ENCODE peak calls at places on chromosomes 2 and 18, in five cellular contexts. J is HCT116, X is IMR-90, P is OCI-LY7, S is neuronal stem cell. R is an unnamed sample.
A peak's percentile ranks its signal among the peaks of the same experiment; 100 is the strongest.

GRCh38 chr2:224565452-224566035 is 19.6 kb downstream of the CUL3 start:
- DNase-seq in X (no peak), P (no peak), J (no peak), S (no peak), R (no peak)

GRCh38 chr2:175233135-175233719 is 51.7 kb upstream of the ATP5MC3 start:
- DNase-seq in S (no peak), X (peak; percentile 89), J (no peak), P (no peak), R (no peak)

GRCh38 chr2:37085731-37086147 is 1.4 kb downstream of the GPATCH11 start:
- DNase-seq in S (no peak), X (peak; percentile 83), J (no peak), P (no peak), R (peak; percentile 66)

GRCh38 chr2:157868993-157869392 is 7.1 kb downstream of the ACVR1 start:
- DNase-seq in P (no peak), X (peak; percentile 28), S (no peak), J (no peak), R (no peak)

GRCh38 chr2:198968585-198968984 is 489.2 kb downstream of the SATB2 start:
- DNase-seq in P (no peak), X (no peak), J (no peak), S (no peak), R (no peak)

GRCh38 chr18:8801263-8801901 is 96.0 kb downstream of the MTCL1 start:
- DNase-seq in P (no peak), S (no peak), X (peak; percentile 98), J (no peak), R (peak; percentile 53)

GRCh38 chr2:167331636-167332232 is 443.5 kb downstream of the XIRP2 start:
- DNase-seq in X (no peak), J (no peak), S (peak; percentile 70), P (no peak), R (no peak)

GRCh38 chr18:74299746-74300145 is 8.0 kb upstream of the CYB5A start:
- DNase-seq in S (no peak), P (no peak), X (peak; percentile 38), J (no peak), R (no peak)

GRCh38 chr2:30688956-30689401 is 118.3 kb downstream of the CAPN13 start:
- DNase-seq in S (no peak), J (no peak), X (no peak), P (no peak), R (no peak)

GRCh38 chr2:2823061-2823753 is 492.1 kb upstream of the MYT1L start:
- DNase-seq in S (no peak), X (no peak), P (no peak), J (no peak), R (no peak)

GRCh38 chr18:53496028-53496427 is 728.4 kb downstream of the MBD2 start:
- DNase-seq in P (no peak), S (no peak), J (no peak), X (no peak), R (no peak)

GRCh38 chr2:61117534-61117933 is 44.5 kb upstream of the C2orf74 start:
- DNase-seq in J (no peak), P (no peak), X (peak; percentile 42), S (no peak), R (no peak)

GRCh38 chr2:20579866-20580265 is 71.0 kb downstream of the HS1BP3 start:
- DNase-seq in J (no peak), P (no peak), S (no peak), X (no peak), R (no peak)

GRCh38 chr2:38095996-38096861 is 20.3 kb upstream of the CYP1B1 start:
- DNase-seq in X (peak; percentile 58), P (no peak), S (no peak), J (no peak), R (no peak)

GRCh38 chr18:23069481-23069880 is 65.8 kb upstream of the CABLES1 start:
- DNase-seq in S (no peak), X (no peak), P (no peak), J (no peak), R (no peak)

GRCh38 chr2:222833410-222833809 is 27.4 kb upstream of the ACSL3 start:
- DNase-seq in S (no peak), X (no peak), P (no peak), J (no peak), R (no peak)

GRCh38 chr18:44803019-44803650 is 122.4 kb downstream of the SETBP1 start:
- DNase-seq in S (no peak), P (no peak), X (peak; percentile 53), J (no peak), R (no peak)

GRCh38 chr18:9092665-9093064 is 9.8 kb upstream of the NDUFV2 start:
- DNase-seq in X (no peak), J (no peak), P (no peak), S (no peak), R (peak; percentile 23)

GRCh38 chr2:85954192-85954900 is 65.6 kb upstream of the ST3GAL5 start:
- DNase-seq in J (no peak), X (no peak), S (no peak), P (no peak), R (no peak)

GRCh38 chr18:11989174-11989573 is 7.9 kb downstream of the IMPA2 start:
- DNase-seq in P (no peak), S (no peak), J (no peak), X (no peak), R (no peak)

GRCh38 chr2:74966893-74967292 is 8.4 kb downstream of the POLE4 start:
- DNase-seq in S (no peak), J (no peak), X (no peak), P (no peak), R (no peak)

GRCh38 chr18:22591231-22591630 is 173.5 kb upstream of the CTAGE1 start:
- DNase-seq in J (no peak), X (peak; percentile 62), P (no peak), S (no peak), R (no peak)

GRCh38 chr2:69034845-69035244 is 21.9 kb downstream of the ANTXR1 start:
- DNase-seq in S (no peak), X (no peak), P (no peak), J (no peak), R (no peak)

GRCh38 chr2:47251404-47251675 is 96.2 kb upstream of the STPG4 start:
- DNase-seq in X (no peak), J (no peak), S (no peak), P (no peak), R (no peak)

GRCh38 chr18:13296868-13297574 is 78.5 kb downstream of the LDLRAD4 start:
- DNase-seq in S (no peak), X (no peak), J (no peak), P (no peak), R (no peak)

GRCh38 chr18:13295894-13296293 is 77.3 kb downstream of the LDLRAD4 start:
- DNase-seq in J (no peak), X (no peak), S (no peak), P (no peak), R (no peak)

GRCh38 chr18:13300029-13300428 is 81.5 kb downstream of the LDLRAD4 start:
- DNase-seq in S (no peak), X (no peak), P (no peak), J (no peak), R (no peak)

GRCh38 chr18:13300796-13301195 is 82.2 kb downstream of the LDLRAD4 start:
- DNase-seq in X (no peak), J (no peak), P (no peak), S (no peak), R (no peak)

GRCh38 chr18:13298262-13298661 is 79.7 kb downstream of the LDLRAD4 start:
- DNase-seq in P (no peak), X (no peak), S (no peak), J (no peak), R (no peak)
- H3K4me1 ChIP-seq in P (no peaks in the 10 kb centered on the region), X (no peaks in the 10 kb centered on the region), S (no peaks in the 10 kb centered on the region), J (no peaks in the 10 kb centered on the region), R (no peaks in the 10 kb centered on the region)

DNA sequence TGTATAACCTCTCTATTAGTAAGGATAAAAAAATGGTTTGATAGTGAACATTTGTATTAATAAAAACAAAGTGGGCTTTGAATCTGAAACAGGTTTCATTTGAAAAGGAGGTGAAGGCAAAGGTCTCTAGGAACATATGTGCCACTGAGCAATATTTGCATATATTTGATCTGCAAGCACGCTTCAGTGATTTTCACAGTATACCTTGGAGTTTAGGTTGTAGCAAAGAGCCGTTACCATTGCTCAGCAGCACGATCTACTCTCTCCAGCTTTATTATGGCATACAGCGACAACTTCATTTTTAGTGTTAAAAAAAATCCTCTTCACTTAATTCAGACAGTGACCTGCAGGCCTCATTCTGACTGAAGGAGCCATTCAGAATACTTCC is 75.8 kb upstream of the ZEB2 start:
- DNase-seq in X (no peak), S (no peak), P (peak; percentile 82), J (no peak), R (no peak)
- H3K4me3 ChIP-seq in X (no peak overlapping the region), S (no peak overlapping the region), P (peak overlapping the region; percentile 59), J (no peak overlapping the region), R (no peak overlapping the region)

GRCh38 chr2:23478087-23478932 is 93.3 kb downstream of the KLHL29 start:
- DNase-seq in X (no peak), S (no peak), P (no peak), J (no peak), R (no peak)
- H2AFZ ChIP-seq in X (peak overlapping the region; percentile 3), S (peak overlapping the region; percentile 47), P (no peak overlapping the region), J (no peak overlapping the region), R (no peak overlapping the region)

GRCh38 chr2:168568476-168569227 is 112.6 kb downstream of the CERS6 start:
- DNase-seq in J (no peak), S (no peak), X (peak; percentile 13), P (no peak), R (no peak)

GRCh38 chr2:168566974-168567650 is 111.0 kb downstream of the CERS6 start:
- DNase-seq in X (no peak), P (no peak), J (no peak), S (no peak), R (no peak)

GRCh38 chr2:168567840-168568239 is 111.8 kb downstream of the CERS6 start:
- DNase-seq in P (no peak), X (no peak), S (no peak), J (no peak), R (no peak)

GRCh38 chr2:168573128-168573903 is 117.2 kb downstream of the CERS6 start:
- DNase-seq in P (no peak), S (no peak), J (no peak), X (peak; percentile 34), R (peak; percentile 71)

GRCh38 chr2:168571061-168571460 is 115.0 kb downstream of the CERS6 start:
- DNase-seq in X (peak; percentile 3), S (no peak), P (no peak), J (no peak), R (no peak)
- H3K4me1 ChIP-seq in X (no peaks in the 10 kb centered on the region), S (peaks cover 2% of the 10 kb centered on the region), P (no peaks in the 10 kb centered on the region), J (no peaks in the 10 kb centered on the region), R (peaks cover 10% of the 10 kb centered on the region)

DNA sequence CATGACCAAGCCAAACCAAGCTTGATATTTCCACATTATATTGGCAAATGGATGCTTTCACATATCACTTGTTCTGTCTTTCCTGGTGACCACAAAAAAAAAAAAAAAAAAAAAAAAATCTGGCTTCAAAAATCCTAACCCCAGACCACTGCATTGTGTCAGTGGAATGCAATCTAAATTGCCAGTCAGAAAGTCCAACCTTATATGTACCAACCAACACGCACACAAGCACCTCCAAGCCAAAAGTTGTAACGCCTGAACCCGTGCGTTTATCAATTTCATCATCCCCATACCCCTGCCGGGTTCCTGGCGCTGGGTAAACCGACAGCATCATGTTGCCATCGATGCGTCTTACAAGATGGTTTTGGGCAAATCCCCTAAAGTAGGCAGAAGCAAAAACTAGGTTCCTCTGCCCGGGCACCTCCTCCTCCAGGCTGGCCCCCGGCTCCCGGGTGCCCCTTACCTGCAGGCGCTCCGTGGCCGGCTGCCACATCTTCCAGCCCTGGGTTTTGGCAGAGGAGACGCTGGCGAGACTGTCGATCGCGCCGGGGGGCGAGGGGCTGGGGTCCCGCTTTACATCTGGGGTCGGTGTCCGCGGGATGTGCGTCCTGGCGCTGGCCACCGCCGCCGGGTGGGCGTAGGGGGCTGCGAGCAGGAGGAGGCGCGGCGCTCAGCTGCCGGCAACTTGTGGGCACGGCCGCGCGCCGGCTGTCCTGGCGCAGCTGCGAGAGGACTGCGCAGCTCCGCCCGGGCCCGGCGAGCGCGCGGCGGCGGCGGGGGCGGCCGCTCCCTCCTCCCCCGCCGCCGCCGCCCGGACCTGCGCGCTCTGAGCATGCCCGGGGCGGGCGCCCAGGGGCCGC is at the start of gene PID1:
- DNase-seq in S (peak; percentile 55), X (peak; percentile 5), J (no peak), P (no peak), R (peak; percentile 92)
- H3K4me3 ChIP-seq in S (peak within 1 kb of the TSS; percentile 90), X (peak within 1 kb of the TSS; percentile 66), J (no peak within 1 kb of the TSS), P (no peak within 1 kb of the TSS), R (peak within 1 kb of the TSS; percentile 76)

R was measured in osteoblast.